ENCODE peak calls at places on chromosome 18, in seven cellular contexts. One of them, this sample, is unnamed.

GRCh38 chr18:903703-904102 is 968 bp upstream of the ADCYAP1 start:
- DNase-seq in sigmoid colon: no peak
- DNase-seq in T-helper 2 cell: no peak
- DNase-seq in activated naive CD8-positive, alpha-beta T cell treated with anti-CD3 and anti-CD28 coated beads for 36 hours: peak
- DNase-seq in left ventricle myocardium superior: peak
- DNase-seq in endothelial cell: peak
- DNase-seq in keratinocyte: peak
- DNase-seq in this sample: peak

GRCh38 chr18:50970006-50970405 is 2.2 kb downstream of the ELAC1 start:
- DNase-seq in sigmoid colon: no peak
- DNase-seq in T-helper 2 cell: no peak
- DNase-seq in activated naive CD8-positive, alpha-beta T cell treated with anti-CD3 and anti-CD28 coated beads for 36 hours: no peak
- DNase-seq in left ventricle myocardium superior: peak
- DNase-seq in endothelial cell: no peak
- DNase-seq in keratinocyte: no peak
- DNase-seq in this sample: no peak

GRCh38 chr18:58520964-58521363 is 107.9 kb downstream of the ALPK2 start:
- DNase-seq in sigmoid colon: no peak
- DNase-seq in T-helper 2 cell: no peak
- DNase-seq in activated naive CD8-positive, alpha-beta T cell treated with anti-CD3 and anti-CD28 coated beads for 36 hours: peak
- DNase-seq in left ventricle myocardium superior: no peak
- DNase-seq in endothelial cell: no peak
- DNase-seq in keratinocyte: no peak
- DNase-seq in this sample: no peak

GRCh38 chr18:26453370-26454030 is 94.9 kb downstream of the KCTD1 start:
- DNase-seq in sigmoid colon: no peak
- DNase-seq in T-helper 2 cell: no peak
- DNase-seq in activated naive CD8-positive, alpha-beta T cell treated with anti-CD3 and anti-CD28 coated beads for 36 hours: no peak
- DNase-seq in left ventricle myocardium superior: no peak
- DNase-seq in endothelial cell: no peak
- DNase-seq in keratinocyte: no peak
- DNase-seq in this sample: no peak

GRCh38 chr18:44802508-44802907 is 121.8 kb downstream of the SETBP1 start:
- DNase-seq in sigmoid colon: no peak
- DNase-seq in T-helper 2 cell: no peak
- DNase-seq in activated naive CD8-positive, alpha-beta T cell treated with anti-CD3 and anti-CD28 coated beads for 36 hours: no peak
- DNase-seq in left ventricle myocardium superior: no peak
- DNase-seq in endothelial cell: no peak
- DNase-seq in keratinocyte: no peak
- DNase-seq in this sample: no peak

GRCh38 chr18:11113046-11113548 is 36.3 kb downstream of the PIEZO2 start:
- DNase-seq in sigmoid colon: no peak
- DNase-seq in T-helper 2 cell: no peak
- DNase-seq in activated naive CD8-positive, alpha-beta T cell treated with anti-CD3 and anti-CD28 coated beads for 36 hours: no peak
- DNase-seq in left ventricle myocardium superior: no peak
- DNase-seq in endothelial cell: no peak
- DNase-seq in keratinocyte: no peak
- DNase-seq in this sample: no peak

GRCh38 chr18:21760321-21760720 is 19.7 kb downstream of the MIB1 start:
- DNase-seq in sigmoid colon: no peak
- DNase-seq in T-helper 2 cell: no peak
- DNase-seq in activated naive CD8-positive, alpha-beta T cell treated with anti-CD3 and anti-CD28 coated beads for 36 hours: no peak
- DNase-seq in left ventricle myocardium superior: no peak
- DNase-seq in endothelial cell: no peak
- DNase-seq in keratinocyte: no peak
- DNase-seq in this sample: no peak

GRCh38 chr18:51531496-51531895 is 334.0 kb upstream of the MEX3C start:
- DNase-seq in sigmoid colon: no peak
- DNase-seq in T-helper 2 cell: no peak
- DNase-seq in activated naive CD8-positive, alpha-beta T cell treated with anti-CD3 and anti-CD28 coated beads for 36 hours: no peak
- DNase-seq in left ventricle myocardium superior: no peak
- DNase-seq in endothelial cell: no peak
- DNase-seq in keratinocyte: peak
- DNase-seq in this sample: no peak

GRCh38 chr18:80147037-80147417 is 38.0 kb downstream of the ADNP2 start:
- DNase-seq in sigmoid colon: no peak
- DNase-seq in T-helper 2 cell: no peak
- DNase-seq in activated naive CD8-positive, alpha-beta T cell treated with anti-CD3 and anti-CD28 coated beads for 36 hours: no peak
- DNase-seq in left ventricle myocardium superior: no peak
- DNase-seq in endothelial cell: peak
- DNase-seq in keratinocyte: no peak
- DNase-seq in this sample: no peak

GRCh38 chr18:38619129-38619528 is 1053.5 kb upstream of the CELF4 start:
- DNase-seq in sigmoid colon: no peak
- DNase-seq in T-helper 2 cell: no peak
- DNase-seq in activated naive CD8-positive, alpha-beta T cell treated with anti-CD3 and anti-CD28 coated beads for 36 hours: no peak
- DNase-seq in left ventricle myocardium superior: no peak
- DNase-seq in endothelial cell: no peak
- DNase-seq in keratinocyte: no peak
- DNase-seq in this sample: no peak

This sample was measured in kidney.